ENCODE peak calls at places on chromosomes 13 and 19, in four cellular contexts. Z, U, C and P are unnamed samples.

GRCh38 chr19:38556521-38557174 is 61.1 kb downstream of the MAP4K1 start:
- DNase-seq in C (no peak), Z (no peak), U (no peak), P (no peak)

GRCh38 chr13:104833221-104833620 is 1702.2 kb downstream of the EFNB2 start:
- DNase-seq in U (no peak), Z (no peak), C (no peak), P (no peak)

GRCh38 chr13:110533771-110534670 is 27.5 kb downstream of the RAB20 start:
- DNase-seq in Z (no peak), U (no peak), C (no peak), P (no peak)

GRCh38 chr19:46009530-46010510 is 13.0 kb downstream of the PGLYRP1 start:
- DNase-seq in Z (peak; percentile 61), C (peak; percentile 80), U (peak; percentile 49), P (peak; percentile 71)

GRCh38 chr13:44299142-44299541 is 74.5 kb upstream of the SERP2 start:
- DNase-seq in U (no peak), Z (no peak), C (no peak), P (no peak)

GRCh38 chr19:51750381-51751124 is 1.1 kb downstream of the FPR1 start:
- DNase-seq in Z (no peak), C (no peak), U (no peak), P (no peak)

GRCh38 chr13:29969286-29969685 is 118.9 kb upstream of the UBL3 start:
- DNase-seq in U (no peak), Z (no peak), C (no peak), P (no peak)

GRCh38 chr13:28495586-28496564 is 947 bp upstream of the FLT1 start:
- DNase-seq in U (no peak), C (no peak), Z (no peak), P (no peak)

GRCh38 chr13:51793570-51794273 is 10.2 kb downstream of the DHRS12 start:
- DNase-seq in U (no peak), Z (no peak), C (no peak), P (no peak)

GRCh38 chr19:41025411-41025810 is 34.3 kb downstream of the CYP2B6 start:
- DNase-seq in U (no peak), Z (no peak), C (no peak), P (no peak)

GRCh38 chr19:46745521-46746280 is at the start of gene FKRP:
- DNase-seq in U (peak; percentile 24), C (no peak), Z (peak; percentile 48), P (no peak)

GRCh38 chr13:49936943-49937273 is 768 bp upstream of the SPRYD7 start:
- DNase-seq in C (peak; percentile 66), U (no peak), Z (no peak), P (no peak)

GRCh38 chr13:110444226-110444653 is 117.3 kb downstream of the RAB20 start:
- DNase-seq in C (no peak), U (no peak), Z (peak; percentile 31), P (no peak)

GRCh38 chr19:19459707-19460251 is 54.3 kb downstream of the GATAD2A start:
- DNase-seq in U (peak; percentile 49), Z (peak; percentile 46), C (no peak), P (peak; percentile 81)

GRCh38 chr13:59103004-59103768 is 1060.5 kb downstream of the DIAPH3 start:
- DNase-seq in C (no peak), Z (no peak), U (no peak), P (no peak)

GRCh38 chr13:28181413-28181812 is 43.1 kb downstream of the PAN3 start:
- DNase-seq in U (no peak), Z (no peak), C (no peak), P (no peak)

DNA sequence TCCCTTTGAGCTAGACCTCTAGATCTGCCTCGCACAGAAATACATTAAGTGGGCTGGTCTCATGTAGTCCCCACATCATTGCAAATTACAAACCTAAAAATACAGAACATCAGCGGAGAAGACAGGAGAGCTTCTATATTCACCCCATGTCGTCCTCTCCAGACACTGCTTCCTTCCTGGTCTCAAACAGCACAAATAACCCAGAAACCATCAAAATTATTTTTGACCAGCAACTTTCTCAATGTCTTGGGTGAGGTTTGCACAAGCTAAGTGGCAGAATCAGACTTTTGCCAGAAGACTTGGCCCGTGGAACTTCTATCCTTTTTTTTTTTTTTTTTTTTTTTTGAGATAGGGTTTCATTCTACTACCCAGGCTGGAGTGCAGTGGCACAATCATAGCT is 28.2 kb downstream of the CLEC17A start:
- DNase-seq in U (no peak), C (no peak), Z (no peak), P (no peak)
- H3K36me3 ChIP-seq in U (no peaks in the 10 kb centered on the region), C (no peaks in the 10 kb centered on the region), Z (no peaks in the 10 kb centered on the region), P (no peaks in the 10 kb centered on the region)

GRCh38 chr13:113775451-113776145 is 16.6 kb downstream of the TMEM255B start:
- DNase-seq in Z (no peak), U (no peak), C (no peak), P (no peak)
- H3K36me3 ChIP-seq in Z (no peaks in the 10 kb centered on the region), U (no peaks in the 10 kb centered on the region), C (no peaks in the 10 kb centered on the region), P (no peaks in the 10 kb centered on the region)

GRCh38 chr13:33318744-33319143 is 33.2 kb upstream of the STARD13 start:
- DNase-seq in U (no peak), Z (no peak), C (no peak), P (no peak)
- H3K36me3 ChIP-seq in U (no peaks in the 10 kb centered on the region), Z (no peaks in the 10 kb centered on the region), C (no peaks in the 10 kb centered on the region), P (no peaks in the 10 kb centered on the region)

GRCh38 chr19:42288881-42289555 is 12.9 kb upstream of the PRR19 start:
- DNase-seq in U (no peak), Z (no peak), C (no peak), P (no peak)
- H3K36me3 ChIP-seq in U (peaks cover 49% of the 10 kb centered on the region), Z (peaks cover 72% of the 10 kb centered on the region), C (peaks cover 21% of the 10 kb centered on the region), P (peaks cover 69% of the 10 kb centered on the region)

GRCh38 chr19:1944088-1944915 is 3.3 kb downstream of the CSNK1G2 start:
- DNase-seq in C (no peak), Z (no peak), U (no peak), P (no peak)
- H3K36me3 ChIP-seq in C (no peaks in the 10 kb centered on the region), Z (no peaks in the 10 kb centered on the region), U (peaks cover 3% of the 10 kb centered on the region), P (no peaks in the 10 kb centered on the region)